ENCODE peak calls at places on chromosome X, in four cellular contexts. V, H, N and Z are unnamed samples.

GRCh38 chrX:40931921-40932320 is 153.3 kb upstream of the USP9X start:
- DNase-seq in V (no peak), H (peak), N (no peak), Z (no peak)

GRCh38 chrX:152601848-152602616 is 35.7 kb upstream of the GABRQ start:
- DNase-seq in V (no peak), H (no peak), N (no peak), Z (no peak)

GRCh38 chrX:10233173-10233572 is 76.4 kb downstream of the CLCN4 start:
- DNase-seq in V (no peak), H (peak), N (no peak), Z (no peak)

GRCh38 chrX:138756234-138756633 is 44.7 kb upstream of the FGF13 start:
- DNase-seq in V (no peak), H (peak), N (peak), Z (no peak)

GRCh38 chrX:108064613-108065012 is 19.7 kb downstream of the VSIG1 start:
- DNase-seq in V (no peak), H (no peak), N (no peak), Z (no peak)

GRCh38 chrX:44507292-44507691 is 35.4 kb downstream of the FUNDC1 start:
- DNase-seq in V (peak), H (no peak), N (no peak), Z (no peak)

GRCh38 chrX:21374163-21374993 is at the start of gene CNKSR2:
- DNase-seq in V (peak), H (peak), N (peak), Z (peak)

GRCh38 chrX:24023972-24024664 is 2.9 kb downstream of the KLHL15 start:
- DNase-seq in V (no peak), H (peak), N (no peak), Z (no peak)

GRCh38 chrX:88982183-88982582 is 235.2 kb downstream of the CPXCR1 start:
- DNase-seq in V (no peak), H (no peak), N (no peak), Z (no peak)

GRCh38 chrX:37993857-37994619 is 12.3 kb upstream of the SYTL5 start:
- DNase-seq in V (peak), H (no peak), N (no peak), Z (peak)

GRCh38 chrX:120839506-120839905 is 36.2 kb downstream of the CT47B1 start:
- DNase-seq in V (no peak), H (no peak), N (no peak), Z (no peak)

GRCh38 chrX:17596051-17596450 is 141.2 kb upstream of the SCML1 start:
- DNase-seq in V (no peak), H (no peak), N (no peak), Z (no peak)

GRCh38 chrX:44106864-44107263 is 133.7 kb upstream of the NDP start:
- DNase-seq in V (no peak), H (no peak), N (no peak), Z (no peak)

GRCh38 chrX:45710081-45710801 is 509.6 kb upstream of the DIPK2B start:
- DNase-seq in V (peak), H (peak), N (no peak), Z (peak)